ENCODE peak calls at places on chromosomes 4 and X, in five cellular contexts. J is GM23338, Q is neural crest cell, K is Calu3, C is fibroblast of mammary gland. I is an unnamed sample.

GRCh38 chr4:8356856-8357255 is 83.7 kb downstream of the ACOX3 start:
- DNase-seq in C (no peak), K (no peak), Q (no peak), J (no peak), I (no peak)

GRCh38 chrX:2596050-2596449 is 95.0 kb upstream of the CD99 start:
- DNase-seq in C (peak; percentile 30), Q (no peak), K (no peak), J (no peak), I (no peak)

GRCh38 chrX:36445576-36445975 is 526.0 kb downstream of the CFAP47 start:
- DNase-seq in C (no peak), Q (no peak), J (no peak), K (no peak), I (no peak)

GRCh38 chr4:11625206-11625605 is 196.5 kb upstream of the HS3ST1 start:
- DNase-seq in Q (no peak), J (no peak), C (no peak), K (no peak), I (no peak)

GRCh38 chrX:132016628-132017430 is 6.3 kb upstream of the STK26 start:
- DNase-seq in Q (no peak), J (no peak), K (no peak), C (no peak), I (no peak)

GRCh38 chr4:8016527-8016926 is 76.9 kb upstream of the AFAP1 start:
- DNase-seq in C (no peak), K (no peak), J (no peak), Q (no peak), I (no peak)

GRCh38 chr4:179804440-179804839 is 2362.2 kb upstream of the AGA start:
- DNase-seq in J (no peak), C (no peak), K (peak; percentile 8), Q (no peak), I (no peak)

GRCh38 chr4:44447563-44448504 is 775 bp downstream of the KCTD8 start:
- DNase-seq in C (peak; percentile 2), J (peak; percentile 65), Q (peak; percentile 21), K (no peak), I (peak; percentile 15)

GRCh38 chr4:20832821-20833220 is 132.6 kb downstream of the PACRGL start:
- DNase-seq in J (no peak), Q (no peak), C (peak; percentile 37), K (no peak), I (no peak)

DNA sequence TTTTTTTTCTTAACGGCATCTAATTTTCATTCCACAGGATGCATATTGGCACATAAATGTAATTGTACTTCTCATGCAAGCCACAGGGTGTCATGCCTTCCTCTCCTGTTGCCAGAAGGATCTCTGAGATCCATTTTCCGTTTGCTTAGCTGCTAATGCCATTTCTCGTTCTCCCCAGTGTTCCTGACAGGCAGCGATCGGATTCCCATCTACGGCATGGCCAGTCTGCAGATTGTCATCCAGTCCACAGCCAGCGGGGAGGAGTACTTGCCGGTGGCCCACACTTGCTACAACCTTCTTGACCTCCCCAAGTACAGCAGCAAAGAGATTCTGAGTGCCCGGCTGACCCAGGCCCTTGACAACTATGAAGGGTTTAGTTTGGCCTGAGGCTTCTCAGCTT is 8.9 kb upstream of the NAP1L5 start:
- DNase-seq in K (no peak), Q (no peak), J (peak; percentile 70), C (peak; percentile 76), I (no peak)
- TF ChIP-seq CTCF in K (no peak), Q (peak; percentile 70), J (peak; percentile 53), C (peak; percentile 75), I (no peak)

DNA sequence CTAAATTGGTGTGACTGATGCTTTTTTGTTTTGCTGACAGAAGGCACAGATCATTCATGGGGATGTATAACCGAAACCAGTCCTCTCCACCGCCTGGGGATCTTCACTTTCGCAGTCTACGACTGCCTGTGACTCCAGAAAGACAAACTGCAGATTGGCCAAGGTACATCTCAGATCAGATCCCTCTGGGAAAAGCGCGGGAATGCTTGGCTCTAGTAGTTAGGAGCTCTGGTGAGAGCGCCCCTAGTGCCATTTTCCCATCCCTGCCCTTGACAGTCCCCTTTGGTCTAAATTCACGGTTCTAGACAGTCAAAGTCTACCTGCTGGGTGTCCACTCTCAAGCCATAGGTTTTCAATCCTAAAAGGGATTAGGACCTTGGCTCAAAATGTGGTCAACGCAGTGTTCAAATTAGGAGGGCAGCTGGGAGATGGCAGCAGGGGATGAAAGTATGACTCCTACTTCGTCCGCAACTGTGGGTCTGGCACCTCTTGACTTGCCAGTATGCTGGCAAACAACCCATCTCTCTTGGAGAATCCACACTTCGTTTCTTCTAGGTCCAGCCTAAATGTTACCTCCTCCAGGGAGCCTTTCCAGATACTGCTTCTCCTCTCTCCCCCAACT is 6.9 kb upstream of the HAND2 start:
- DNase-seq in Q (peak; percentile 23), J (peak; percentile 95), C (no peak), K (no peak), I (no peak)
- TF ChIP-seq CTCF in Q (peak; percentile 52), J (peak; percentile 71), C (no peak), K (no peak), I (no peak)

DNA sequence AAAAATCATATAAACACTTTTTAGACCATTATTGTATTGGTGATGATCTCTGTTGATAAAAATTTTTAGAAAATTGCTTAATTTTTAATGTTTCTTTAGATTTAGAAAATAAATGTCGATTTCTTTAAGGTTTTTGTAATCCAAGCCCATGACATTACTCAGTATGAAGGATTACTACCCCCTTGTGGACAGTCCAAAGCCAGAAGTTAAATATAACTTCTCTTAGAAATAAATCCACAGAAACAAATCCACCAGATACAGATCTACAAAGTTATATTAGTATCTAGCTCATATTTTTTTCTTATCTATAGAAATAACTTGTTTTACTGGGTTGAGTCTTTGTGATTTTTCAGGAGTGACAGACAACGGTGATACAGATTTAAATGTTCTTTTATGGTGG is 18.9 kb downstream of the TIFA start:
- DNase-seq in Q (no peak), K (no peak), J (peak; percentile 39), C (peak; percentile 57), I (no peak)
- TF ChIP-seq CTCF in Q (peak; percentile 65), K (no peak), J (peak; percentile 67), C (peak; percentile 49), I (no peak)

GRCh38 chrX:3648084-3648483 is 65.4 kb downstream of the PRKX start:
- DNase-seq in J (no peak), Q (no peak), C (no peak), K (no peak), I (no peak)

GRCh38 chrX:3653111-3653510 is 60.3 kb downstream of the PRKX start:
- DNase-seq in K (no peak), J (no peak), Q (no peak), C (no peak), I (no peak)

GRCh38 chrX:3655181-3655580 is 58.3 kb downstream of the PRKX start:
- DNase-seq in J (no peak), Q (no peak), K (no peak), C (no peak), I (no peak)

DNA sequence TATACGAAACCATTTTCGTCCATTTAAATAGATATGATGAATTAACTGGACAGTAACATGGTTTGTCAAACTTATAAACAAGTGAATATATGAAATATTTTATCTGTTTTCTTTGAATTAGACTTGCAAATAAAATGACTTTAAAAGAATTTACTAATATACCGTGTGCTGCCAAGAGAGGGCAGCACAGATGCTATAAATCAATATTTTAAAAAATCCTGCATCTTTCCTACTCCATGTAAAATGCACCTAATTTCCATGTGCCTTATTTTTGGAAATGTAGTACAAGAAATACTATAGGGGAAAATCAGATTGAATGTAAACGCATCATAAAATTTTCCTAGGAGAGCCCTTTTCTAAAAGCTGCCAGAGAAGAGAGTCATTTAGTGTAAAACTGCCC is 62.2 kb downstream of the PRKX start:
- DNase-seq in Q (peak; percentile 6), C (peak; percentile 47), K (no peak), J (peak; percentile 12), I (no peak)
- TF ChIP-seq CTCF in Q (peak; percentile 85), C (peak; percentile 54), K (peak; percentile 26), J (peak; percentile 56), I (no peak)

GRCh38 chr4:173317003-173317402 is 17.2 kb downstream of the HMGB2 start:
- DNase-seq in K (no peak), J (peak; percentile 72), C (no peak), Q (no peak), I (no peak)
- TF ChIP-seq CTCF in K (no peak), J (peak; percentile 69), C (peak; percentile 32), Q (peak; percentile 48), I (no peak)

GRCh38 chrX:80430826-80431501 is 10.7 kb downstream of the TENT5D start:
- DNase-seq in Q (no peak), J (peak; percentile 40), C (peak; percentile 2), K (no peak), I (no peak)
- TF ChIP-seq CTCF in Q (no peak), J (peak; percentile 50), C (peak; percentile 18), K (no peak), I (no peak)

I was measured in activated B cell treated with CpG ODN at 0.5 μM for 24 hours.